ENCODE peak calls at places on chromosomes 16 and 17, in five cellular contexts. One of them, this sample, is unnamed.

GRCh38 chr16:11901091-11901490 is 14.7 kb downstream of the GSPT1 start:
- DNase-seq in GM23338: no peak
- DNase-seq in fibroblast of mammary gland: no peak
- DNase-seq in heart right ventricle: no peak
- DNase-seq in GM20000: no peak
- DNase-seq in this sample: no peak

GRCh38 chr17:78951967-78952551 is 26.9 kb upstream of the TIMP2 start:
- DNase-seq in GM20000: no peak
- DNase-seq in GM23338: no peak
- DNase-seq in heart right ventricle: no peak
- DNase-seq in fibroblast of mammary gland: no peak
- DNase-seq in this sample: no peak

GRCh38 chr16:50272687-50273381 is 6.5 kb downstream of the ADCY7 start:
- DNase-seq in GM23338: no peak
- DNase-seq in GM20000: no peak
- DNase-seq in fibroblast of mammary gland: no peak
- DNase-seq in heart right ventricle: no peak
- DNase-seq in this sample: no peak

GRCh38 chr17:55117063-55117611 is 147.6 kb upstream of the HLF start:
- DNase-seq in GM20000: no peak
- DNase-seq in GM23338: no peak
- DNase-seq in fibroblast of mammary gland: peak; percentile 28
- DNase-seq in heart right ventricle: no peak
- DNase-seq in this sample: no peak

GRCh38 chr16:85027968-85028637 is 508 bp downstream of the KIAA0513 start:
- DNase-seq in GM23338: peak; percentile 61
- DNase-seq in GM20000: no peak
- DNase-seq in fibroblast of mammary gland: no peak
- DNase-seq in heart right ventricle: no peak
- DNase-seq in this sample: peak; percentile 45

GRCh38 chr17:28899212-28899815 is 1.8 kb upstream of the FLOT2 start:
- DNase-seq in heart right ventricle: no peak
- DNase-seq in GM20000: no peak
- DNase-seq in GM23338: no peak
- DNase-seq in fibroblast of mammary gland: no peak
- DNase-seq in this sample: no peak

GRCh38 chr17:68318103-68318991 is 27.1 kb downstream of the ARSG start:
- DNase-seq in GM20000: no peak
- DNase-seq in heart right ventricle: no peak
- DNase-seq in GM23338: no peak
- DNase-seq in fibroblast of mammary gland: peak; percentile 72
- DNase-seq in this sample: no peak

GRCh38 chr17:19753049-19753444 is 4.9 kb upstream of the ALDH3A1 start:
- DNase-seq in heart right ventricle: peak; percentile 64
- DNase-seq in fibroblast of mammary gland: peak; percentile 66
- DNase-seq in GM23338: no peak
- DNase-seq in GM20000: no peak
- DNase-seq in this sample: no peak

GRCh38 chr17:39057807-39058206 is 90.6 kb upstream of the FBXO47 start:
- DNase-seq in GM23338: no peak
- DNase-seq in GM20000: no peak
- DNase-seq in fibroblast of mammary gland: peak; percentile 20
- DNase-seq in heart right ventricle: no peak
- DNase-seq in this sample: no peak

GRCh38 chr17:73956169-73956568 is 247.3 kb upstream of the RPL38 start:
- DNase-seq in fibroblast of mammary gland: peak; percentile 5
- DNase-seq in GM23338: no peak
- DNase-seq in GM20000: no peak
- DNase-seq in heart right ventricle: no peak
- DNase-seq in this sample: no peak

GRCh38 chr16:76277099-76278030 is at the start of gene CNTNAP4:
- DNase-seq in GM23338: peak; percentile 58
- DNase-seq in fibroblast of mammary gland: peak; percentile 14
- DNase-seq in heart right ventricle: peak; percentile 20
- DNase-seq in GM20000: no peak
- DNase-seq in this sample: no peak

GRCh38 chr17:15973834-15974233 is 25.7 kb downstream of the ZSWIM7 start:
- DNase-seq in GM20000: no peak
- DNase-seq in fibroblast of mammary gland: no peak
- DNase-seq in GM23338: no peak
- DNase-seq in heart right ventricle: no peak
- DNase-seq in this sample: no peak

GRCh38 chr17:78082988-78083387 is 45.6 kb downstream of the TMC6 start:
- DNase-seq in fibroblast of mammary gland: no peak
- DNase-seq in heart right ventricle: no peak
- DNase-seq in GM20000: no peak
- DNase-seq in GM23338: no peak
- DNase-seq in this sample: no peak

GRCh38 chr17:31064707-31065106 is 30.1 kb upstream of the NF1 start:
- DNase-seq in heart right ventricle: no peak
- DNase-seq in fibroblast of mammary gland: no peak
- DNase-seq in GM20000: no peak
- DNase-seq in GM23338: no peak
- DNase-seq in this sample: no peak

GRCh38 chr17:31067699-31068184 is 27.0 kb upstream of the NF1 start:
- DNase-seq in GM23338: no peak
- DNase-seq in heart right ventricle: no peak
- DNase-seq in fibroblast of mammary gland: peak; percentile 90
- DNase-seq in GM20000: no peak
- DNase-seq in this sample: no peak

GRCh38 chr17:31073411-31073810 is 21.4 kb upstream of the NF1 start:
- DNase-seq in fibroblast of mammary gland: no peak
- DNase-seq in heart right ventricle: no peak
- DNase-seq in GM23338: no peak
- DNase-seq in GM20000: no peak
- DNase-seq in this sample: no peak

GRCh38 chr17:31072186-31072585 is 22.6 kb upstream of the NF1 start:
- DNase-seq in fibroblast of mammary gland: peak; percentile 12
- DNase-seq in GM23338: peak; percentile 20
- DNase-seq in GM20000: no peak
- DNase-seq in heart right ventricle: no peak
- DNase-seq in this sample: no peak

DNA sequence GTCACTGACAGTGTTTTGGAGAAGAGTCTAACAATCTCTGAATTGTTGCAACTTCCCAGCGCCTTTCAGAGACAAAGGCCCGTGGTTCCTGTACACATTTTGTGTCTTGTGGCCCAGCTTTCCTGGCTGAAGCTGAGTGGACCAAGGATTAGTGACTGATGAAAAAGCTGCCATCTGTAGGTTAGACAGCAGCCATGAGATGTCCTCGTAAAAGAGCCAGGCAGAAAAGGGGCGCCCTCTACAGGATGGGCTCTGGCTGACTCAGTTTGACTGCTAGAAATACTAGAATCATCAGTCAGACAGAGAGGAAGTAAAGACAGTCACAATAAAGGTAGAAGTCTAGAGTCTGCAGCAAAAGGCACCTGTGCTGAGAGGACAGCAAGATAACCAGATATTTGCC is 26.5 kb upstream of the NF1 start:
- DNase-seq in heart right ventricle: peak; percentile 18
- DNase-seq in GM20000: peak; percentile 46
- DNase-seq in GM23338: peak; percentile 85
- DNase-seq in fibroblast of mammary gland: peak; percentile 40
- DNase-seq in this sample: peak; percentile 57
- TF ChIP-seq CTCF in heart right ventricle: peak; percentile 36
- TF ChIP-seq CTCF in GM20000: peak; percentile 55
- TF ChIP-seq CTCF in GM23338: peak; percentile 95
- TF ChIP-seq CTCF in fibroblast of mammary gland: peak; percentile 42
- TF ChIP-seq CTCF in this sample: peak; percentile 45

GRCh38 chr17:27244481-27245223 is 49.3 kb upstream of the WSB1 start:
- DNase-seq in heart right ventricle: peak; percentile 64
- DNase-seq in fibroblast of mammary gland: peak; percentile 98
- DNase-seq in GM20000: no peak
- DNase-seq in GM23338: peak; percentile 74
- DNase-seq in this sample: no peak
- TF ChIP-seq CTCF in heart right ventricle: no peak
- TF ChIP-seq CTCF in fibroblast of mammary gland: no peak
- TF ChIP-seq CTCF in GM20000: no peak
- TF ChIP-seq CTCF in GM23338: no peak
- TF ChIP-seq CTCF in this sample: no peak

DNA sequence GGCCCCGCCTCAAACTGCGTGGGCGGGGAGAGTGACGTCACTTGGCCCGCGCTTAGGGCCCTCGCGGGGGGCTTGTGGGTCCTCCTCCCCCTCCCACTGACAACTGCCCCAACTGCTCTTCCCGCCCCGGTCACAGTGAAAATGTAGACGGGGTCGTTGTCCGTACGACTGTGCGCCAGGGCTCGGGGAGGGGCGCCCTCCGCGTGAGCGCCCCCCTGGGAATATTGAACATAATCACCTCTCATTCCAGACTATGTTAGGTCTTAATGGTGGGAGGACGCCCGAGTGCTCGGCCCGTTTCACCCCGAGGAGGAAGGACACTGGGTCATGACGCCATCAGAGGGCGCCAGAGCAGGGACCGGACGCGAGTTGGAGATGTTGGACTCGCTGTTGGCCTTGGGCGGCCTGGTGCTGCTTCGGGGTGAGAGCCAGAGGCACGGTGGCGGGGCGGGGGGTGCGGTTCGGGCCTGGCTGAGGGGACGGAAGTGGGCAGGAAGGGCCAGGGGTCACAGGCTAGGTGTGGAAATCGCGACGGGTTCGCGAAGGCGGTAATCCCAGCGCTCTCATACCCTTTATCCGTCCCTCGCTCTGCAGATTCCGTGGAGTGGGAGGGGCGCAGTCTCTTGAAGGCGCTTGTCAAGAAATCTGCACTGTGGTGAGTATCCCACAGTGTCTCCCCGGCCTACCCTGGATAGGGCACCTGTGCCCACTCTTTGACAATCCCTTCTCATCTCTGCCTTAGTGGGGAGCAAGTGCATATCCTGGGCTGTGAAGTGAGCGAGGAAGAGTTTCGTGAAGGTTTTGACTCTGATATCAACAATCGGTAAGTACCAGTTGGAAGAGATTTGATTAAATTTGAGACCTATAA is at the start of gene ELP5:
- DNase-seq in heart right ventricle: peak; percentile 95
- DNase-seq in GM23338: peak; percentile 97
- DNase-seq in fibroblast of mammary gland: peak; percentile 95
- DNase-seq in GM20000: peak; percentile 91
- DNase-seq in this sample: peak; percentile 97
- TF ChIP-seq CTCF in heart right ventricle: peak; percentile 59
- TF ChIP-seq CTCF in GM23338: peak; percentile 59
- TF ChIP-seq CTCF in fibroblast of mammary gland: no peak
- TF ChIP-seq CTCF in GM20000: peak; percentile 16
- TF ChIP-seq CTCF in this sample: peak; percentile 54

GRCh38 chr17:60392042-60392844 is at the start of gene USP32:
- DNase-seq in GM23338: peak; percentile 99
- DNase-seq in GM20000: peak; percentile 95
- DNase-seq in heart right ventricle: peak; percentile 99
- DNase-seq in fibroblast of mammary gland: peak; percentile 97
- DNase-seq in this sample: peak; percentile 96
- TF ChIP-seq CTCF in GM23338: no peak
- TF ChIP-seq CTCF in GM20000: no peak
- TF ChIP-seq CTCF in heart right ventricle: peak; percentile 38
- TF ChIP-seq CTCF in fibroblast of mammary gland: no peak
- TF ChIP-seq CTCF in this sample: no peak

DNA sequence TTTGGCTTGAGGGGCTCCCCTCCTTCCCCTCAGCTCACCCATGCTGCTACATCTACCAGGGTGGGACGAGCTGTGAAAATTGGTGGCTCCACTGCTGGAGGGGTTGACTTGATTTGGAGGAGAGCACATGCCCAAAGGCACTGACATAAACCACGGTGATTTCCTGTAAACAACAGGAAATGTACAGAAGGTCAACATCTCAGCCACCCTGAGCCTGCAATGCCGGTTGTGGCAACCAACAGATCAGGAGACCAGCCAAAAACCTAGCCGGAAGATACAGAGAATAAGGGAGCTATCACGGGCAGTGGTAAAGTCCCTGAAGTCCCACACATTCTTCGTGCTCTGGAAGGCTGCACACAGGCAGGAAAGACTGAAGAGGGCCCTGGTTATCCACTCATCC is 56.3 kb downstream of the ADCY9 start:
- DNase-seq in fibroblast of mammary gland: no peak
- DNase-seq in GM20000: no peak
- DNase-seq in GM23338: no peak
- DNase-seq in heart right ventricle: no peak
- DNase-seq in this sample: no peak
- TF ChIP-seq CTCF in fibroblast of mammary gland: no peak
- TF ChIP-seq CTCF in GM20000: no peak
- TF ChIP-seq CTCF in GM23338: no peak
- TF ChIP-seq CTCF in heart right ventricle: no peak
- TF ChIP-seq CTCF in this sample: no peak